ENCODE peak calls at places on chromosomes 5 and 9, in seven cellular contexts. F is suprapubic skin, S is GM23338, R is astrocyte of the spinal cord, I is heart right ventricle, Q is tibial artery, P is left lung. Y is an unnamed sample.

GRCh38 chr9:128420060-128420650 is 502 bp upstream of the CERCAM start:
- DNase-seq in F (no peak), S (peak; percentile 66), R (peak; percentile 60), I (peak; percentile 83), Q (peak; percentile 84), P (peak; percentile 72), Y (peak; percentile 76)

GRCh38 chr9:90457386-90458080 is 185.1 kb downstream of the DIRAS2 start:
- DNase-seq in F (no peak), S (no peak), R (no peak), I (no peak), Q (no peak), P (no peak), Y (no peak)

GRCh38 chr5:4533457-4534105 is 606.5 kb upstream of the ADAMTS16 start:
- DNase-seq in F (no peak), S (no peak), R (no peak), I (no peak), Q (no peak), P (no peak), Y (no peak)

GRCh38 chr5:72246239-72246580 is 73.8 kb downstream of the MRPS27 start:
- DNase-seq in F (no peak), S (no peak), R (peak; percentile 40), I (no peak), Q (no peak), P (no peak), Y (no peak)

GRCh38 chr9:15349892-15350761 is 43.1 kb upstream of the TTC39B start:
- DNase-seq in F (no peak), S (no peak), R (peak; percentile 2), I (no peak), Q (no peak), P (no peak), Y (no peak)

GRCh38 chr9:99299214-99300102 is 77.4 kb downstream of the SEC61B start:
- DNase-seq in F (no peak), S (no peak), R (peak; percentile 49), I (no peak), Q (no peak), P (no peak), Y (no peak)

GRCh38 chr5:102958481-102959011 is 161.4 kb downstream of the GIN1 start:
- DNase-seq in F (no peak), S (no peak), R (peak; percentile 77), I (no peak), Q (no peak), P (no peak), Y (no peak)

GRCh38 chr5:57598097-57598496 is 115.5 kb upstream of the ACTBL2 start:
- DNase-seq in F (no peak), S (no peak), R (no peak), I (no peak), Q (no peak), P (no peak), Y (no peak)

GRCh38 chr9:93635186-93636107 is 59.1 kb downstream of the PHF2 start:
- DNase-seq in F (no peak), S (no peak), R (no peak), I (no peak), Q (peak; percentile 54), P (no peak), Y (no peak)

GRCh38 chr5:96680759-96681158 is 18.6 kb downstream of the CAST start:
- DNase-seq in F (no peak), S (no peak), R (peak; percentile 73), I (peak; percentile 22), Q (peak; percentile 67), P (no peak), Y (no peak)

GRCh38 chr9:61668846-61669245 is 479.0 kb downstream of the SPATA31A7 start:
- DNase-seq in F (peak; percentile 30), S (no peak), R (no peak), I (no peak), Q (no peak), P (no peak), Y (no peak)

GRCh38 chr9:15389173-15389572 is 33.5 kb upstream of the SNAPC3 start:
- DNase-seq in F (no peak), S (no peak), R (no peak), I (no peak), Q (no peak), P (no peak), Y (no peak)

GRCh38 chr5:31476607-31477200 is 55.2 kb downstream of the DROSHA start:
- DNase-seq in F (no peak), S (no peak), R (no peak), I (no peak), Q (no peak), P (no peak), Y (no peak)

GRCh38 chr9:105385372-105385985 is 62.4 kb upstream of the FSD1L start:
- DNase-seq in F (no peak), S (peak; percentile 27), R (peak; percentile 25), I (no peak), Q (no peak), P (no peak), Y (peak; percentile 20)

GRCh38 chr9:74960548-74960947 is 7.8 kb upstream of the C9orf40 start:
- DNase-seq in F (no peak), S (no peak), R (peak; percentile 42), I (no peak), Q (no peak), P (no peak), Y (no peak)

GRCh38 chr5:88829773-88830172 is 53.2 kb downstream of the MEF2C start:
- DNase-seq in F (no peak), S (no peak), R (no peak), I (no peak), Q (no peak), P (no peak), Y (no peak)
- H3K4me3 ChIP-seq in F (peak overlapping the region; percentile 11), S (no peak overlapping the region), R (no peak overlapping the region), I (peak overlapping the region; percentile 24), Q (peak overlapping the region; percentile 31), P (no peak overlapping the region), Y (peak overlapping the region; percentile 47)

GRCh38 chr5:35956429-35956828 is 18.0 kb upstream of the CAPSL start:
- DNase-seq in F (no peak), S (no peak), R (no peak), I (no peak), Q (no peak), P (no peak), Y (no peak)

DNA sequence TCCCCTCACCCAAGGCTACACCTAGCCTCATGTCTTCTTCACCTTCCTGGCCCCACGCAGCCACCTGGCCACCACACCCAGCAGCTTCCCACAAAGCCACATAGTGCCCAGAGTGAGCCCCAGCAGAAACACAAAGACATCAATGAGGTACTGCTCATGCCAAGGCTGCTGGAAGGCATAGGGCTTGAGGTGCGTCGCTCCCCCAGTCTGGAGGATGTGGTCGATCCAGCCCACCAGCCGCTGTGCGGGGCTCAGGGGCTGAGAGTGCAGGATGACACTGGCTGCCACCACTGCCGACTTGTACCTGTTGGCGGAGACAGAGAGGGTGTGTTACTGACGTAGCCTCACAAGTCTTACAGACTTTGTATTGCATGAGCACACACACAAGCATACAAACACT is 15.8 kb upstream of the CAPSL start:
- DNase-seq in F (no peak), S (peak; percentile 51), R (no peak), I (no peak), Q (no peak), P (no peak), Y (no peak)
- TF ChIP-seq CTCF in F (no peak), S (peak; percentile 28), R (no peak), I (no peak), Q (no peak), P (no peak), Y (no peak)

GRCh38 chr5:141354900-141355469 is at the start of gene PCDHGA4:
- DNase-seq in F (no peak), S (peak; percentile 44), R (no peak), I (no peak), Q (no peak), P (no peak), Y (no peak)
- H3K4me3 ChIP-seq in F (peak within 1 kb of the TSS; percentile 29), S (no peak within 1 kb of the TSS), R (peak within 1 kb of the TSS; percentile 35), I (peak within 1 kb of the TSS; percentile 38), Q (peak within 1 kb of the TSS; percentile 43), P (no peak within 1 kb of the TSS), Y (peak within 1 kb of the TSS; percentile 54)

DNA sequence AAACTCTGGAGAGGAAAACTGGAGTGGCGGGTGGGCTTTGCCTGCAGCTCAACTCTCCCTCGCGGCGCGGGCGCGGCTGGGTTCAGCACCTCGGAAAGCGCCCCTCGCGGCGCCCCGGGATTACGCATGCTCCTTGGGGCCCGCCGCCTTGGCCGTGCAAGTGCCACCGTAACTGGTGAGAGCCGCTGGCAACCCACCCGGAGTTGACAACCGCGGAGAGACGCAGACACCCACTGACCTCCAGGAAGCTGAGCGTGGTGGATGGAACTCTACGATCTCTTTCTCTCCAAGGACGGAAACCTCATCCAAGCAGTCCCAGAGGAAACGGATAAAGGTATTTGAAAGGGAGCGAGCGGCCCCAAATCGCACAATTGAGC is 194 bp upstream of the RXFP3 start:
- DNase-seq in F (no peak), S (peak; percentile 89), R (peak; percentile 71), I (peak; percentile 68), Q (peak; percentile 69), P (peak; percentile 46), Y (peak; percentile 51)
- TF ChIP-seq CTCF in F (peak; percentile 24), S (no peak), R (peak; percentile 13), I (no peak), Q (peak; percentile 26), P (peak; percentile 8), Y (peak; percentile 46)

GRCh38 chr5:139296198-139296597 is 2.7 kb downstream of the MATR3 start:
- DNase-seq in F (no peak), S (no peak), R (no peak), I (no peak), Q (no peak), P (no peak), Y (no peak)
- H3K4me3 ChIP-seq in F (peak overlapping the region; percentile 94), S (peak overlapping the region; percentile 88), R (no peak overlapping the region), I (no peak overlapping the region), Q (no peak overlapping the region), P (no peak overlapping the region), Y (peak overlapping the region; percentile 92)